ENCODE peak calls at places on chromosome 19, in seven cellular contexts. C is effector CD4-positive, alpha-beta T cell; F is stimulated activated CD4-positive, alpha-beta T cell treated with anti-CD3 and anti-CD28 coated beads, Interleukin-15, amount 100 ng/mL, for 1 hour; U is amygdala; V is left cardiac atrium; X is HT1080; P is neural progenitor cell. Z is an unnamed sample.

GRCh38 chr19:32129141-32129540 is 216.3 kb upstream of the ZNF507 start:
- DNase-seq in C (no peak), F (no peak), U (no peak), V (no peak), X (no peak), P (no peak), Z (no peak)

GRCh38 chr19:51065221-51065960 is 499 bp upstream of the KLK13 start:
- DNase-seq in C (no peak), F (no peak), U (no peak), V (no peak), X (no peak), P (no peak), Z (no peak)

GRCh38 chr19:50313812-50314536 is 15.2 kb downstream of the KCNC3 start:
- DNase-seq in C (no peak), F (no peak), U (no peak), V (no peak), X (no peak), P (peak), Z (no peak)

GRCh38 chr19:14015454-14016035 is 9.4 kb upstream of the RFX1 start:
- DNase-seq in C (no peak), F (no peak), U (no peak), V (no peak), X (no peak), P (no peak), Z (peak)

GRCh38 chr19:3882041-3882384 is 1.5 kb downstream of the ATCAY start:
- DNase-seq in C (no peak), F (no peak), U (no peak), V (no peak), X (no peak), P (no peak), Z (no peak)

GRCh38 chr19:48619692-48620565 is 623 bp downstream of the SPHK2 start:
- DNase-seq in C (no peak), F (no peak), U (no peak), V (peak), X (no peak), P (no peak), Z (no peak)

GRCh38 chr19:50357178-50358100 is 8.0 kb downstream of the NAPSA start:
- DNase-seq in C (peak), F (peak), U (peak), V (peak), X (peak), P (peak), Z (peak)

GRCh38 chr19:1650627-1651009 is 1.8 kb downstream of the TCF3 start:
- DNase-seq in C (no peak), F (no peak), U (no peak), V (no peak), X (no peak), P (peak), Z (no peak)

GRCh38 chr19:23525265-23525862 is 130.1 kb upstream of the ZNF91 start:
- DNase-seq in C (no peak), F (no peak), U (no peak), V (no peak), X (no peak), P (no peak), Z (no peak)

GRCh38 chr19:610801-611505 is 21.3 kb downstream of the HCN2 start:
- DNase-seq in C (peak), F (peak), U (no peak), V (peak), X (no peak), P (no peak), Z (no peak)

GRCh38 chr19:50720921-50721291 is 1.3 kb upstream of the SHANK1 start:
- DNase-seq in C (no peak), F (no peak), U (no peak), V (no peak), X (peak), P (peak), Z (no peak)

GRCh38 chr19:15471639-15472101 is 7.3 kb upstream of the RASAL3 start:
- DNase-seq in C (no peak), F (no peak), U (no peak), V (no peak), X (no peak), P (no peak), Z (no peak)

GRCh38 chr19:13151605-13152355 is 1.6 kb downstream of the IER2 start:
- DNase-seq in C (peak), F (peak), U (peak), V (peak), X (peak), P (peak), Z (peak)

GRCh38 chr19:6467384-6467783 is 3.3 kb downstream of the CRB3 start:
- DNase-seq in C (no peak), F (no peak), U (no peak), V (no peak), X (no peak), P (no peak), Z (no peak)

GRCh38 chr19:6378498-6378897 is 2.8 kb upstream of the PSPN start:
- DNase-seq in C (no peak), F (no peak), U (peak), V (no peak), X (no peak), P (no peak), Z (no peak)

GRCh38 chr19:45498411-45499195 is at the start of gene PPM1N:
- DNase-seq in C (peak), F (peak), U (no peak), V (no peak), X (no peak), P (peak), Z (no peak)

Z was measured in lower lobe of right lung.